ENCODE peak calls at places on chromosome 1, in eight cellular contexts. O, Z, G, M, H, N, D and Q are unnamed samples.
A peak's percentile ranks its signal among the peaks of the same experiment; 100 is the strongest.

GRCh38 chr1:81950845-81951244 is 150.1 kb downstream of the ADGRL2 start:
- DNase-seq in O (peak; percentile 21), Z (no peak), G (no peak), M (no peak), H (no peak), N (no peak), D (no peak), Q (no peak)

GRCh38 chr1:179911812-179912211 is 29.7 kb downstream of the TOR1AIP1 start:
- DNase-seq in O (no peak), Z (no peak), G (no peak), M (no peak), H (no peak), N (no peak), D (no peak), Q (no peak)

GRCh38 chr1:30449428-30450147 is 273.8 kb downstream of the MATN1 start:
- DNase-seq in O (no peak), Z (no peak), G (no peak), M (no peak), H (no peak), N (no peak), D (no peak), Q (no peak)

GRCh38 chr1:30919025-30919881 is 10.7 kb upstream of the SDC3 start:
- DNase-seq in O (peak; percentile 81), Z (no peak), G (no peak), M (no peak), H (no peak), N (no peak), D (no peak), Q (no peak)

GRCh38 chr1:230937370-230937769 is 41.3 kb downstream of the TTC13 start:
- DNase-seq in O (peak; percentile 45), Z (no peak), G (no peak), M (no peak), H (no peak), N (no peak), D (no peak), Q (no peak)

GRCh38 chr1:214012418-214012817 is 24.6 kb downstream of the PROX1 start:
- DNase-seq in O (no peak), Z (no peak), G (no peak), M (no peak), H (no peak), N (no peak), D (no peak), Q (no peak)

GRCh38 chr1:74463301-74463988 is 49.0 kb downstream of the LRRC53 start:
- DNase-seq in O (peak; percentile 65), Z (no peak), G (no peak), M (no peak), H (no peak), N (no peak), D (no peak), Q (no peak)

GRCh38 chr1:71087060-71087459 is 6.2 kb upstream of the ZRANB2 start:
- DNase-seq in O (no peak), Z (no peak), G (no peak), M (no peak), H (no peak), N (no peak), D (no peak), Q (no peak)

GRCh38 chr1:77220687-77221463 is 1.6 kb upstream of the PIGK start:
- DNase-seq in O (peak; percentile 85), Z (no peak), G (no peak), M (no peak), H (no peak), N (no peak), D (no peak), Q (no peak)

GRCh38 chr1:93399781-93400180 is 48.1 kb upstream of the FNBP1L start:
- DNase-seq in O (no peak), Z (no peak), G (no peak), M (no peak), H (no peak), N (no peak), D (no peak), Q (no peak)

GRCh38 chr1:202210370-202210769 is 16.8 kb downstream of the LGR6 start:
- DNase-seq in O (peak; percentile 8), Z (no peak), G (no peak), M (no peak), H (no peak), N (no peak), D (no peak), Q (no peak)

DNA sequence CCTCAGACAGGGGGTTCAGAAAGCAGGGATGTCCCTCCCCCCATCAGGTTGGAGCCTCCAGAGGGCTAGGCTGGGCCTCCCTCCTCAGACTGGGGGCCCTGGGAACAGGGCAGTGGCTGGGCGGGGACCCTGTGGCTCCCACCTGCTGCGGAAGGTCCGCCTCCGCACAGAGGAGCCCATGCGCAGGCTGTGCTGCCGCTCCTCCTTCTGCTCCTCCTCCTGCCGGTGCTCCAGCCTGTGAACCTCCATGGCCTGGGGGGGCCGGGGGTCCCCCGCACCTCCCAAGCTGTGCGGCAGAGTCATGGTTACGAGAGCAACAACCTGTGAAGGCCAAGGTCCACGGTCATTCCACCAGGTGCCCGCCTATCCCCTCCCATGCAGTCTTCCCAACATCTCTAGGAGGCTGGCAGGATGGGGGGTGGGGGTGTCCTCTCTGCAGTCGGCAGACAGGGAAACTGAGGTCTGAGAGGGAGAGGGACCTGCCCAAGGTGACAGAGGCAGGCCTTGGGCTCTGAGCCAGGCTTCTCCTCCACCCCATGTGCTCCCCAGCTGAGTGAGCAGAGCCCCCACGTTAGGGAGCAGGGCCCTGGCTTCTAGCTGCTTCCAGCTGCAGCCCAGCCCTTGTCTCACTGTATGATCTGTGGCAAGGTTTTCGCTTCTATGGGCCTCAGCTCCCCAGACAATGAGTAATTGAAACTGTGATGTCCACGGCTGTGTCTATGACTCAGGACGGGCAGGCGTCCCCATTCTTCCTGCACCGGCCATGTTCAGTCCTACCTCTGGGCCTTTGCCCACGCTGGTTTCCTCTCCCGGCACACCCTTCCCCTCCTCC is 3.4 kb downstream of the MYOM3 start:
- DNase-seq in O (peak; percentile 69), Z (peak; percentile 32), G (no peak), M (no peak), H (no peak), N (no peak), D (peak; percentile 63), Q (peak; percentile 48)
- H3K27ac ChIP-seq in O (no peak overlapping the region), Z (peak overlapping the region; percentile 66), G (no peak overlapping the region), M (no peak overlapping the region), H (peak overlapping the region; percentile 51), N (peak overlapping the region; percentile 84), D (peak overlapping the region; percentile 86), Q (no peak overlapping the region)

DNA sequence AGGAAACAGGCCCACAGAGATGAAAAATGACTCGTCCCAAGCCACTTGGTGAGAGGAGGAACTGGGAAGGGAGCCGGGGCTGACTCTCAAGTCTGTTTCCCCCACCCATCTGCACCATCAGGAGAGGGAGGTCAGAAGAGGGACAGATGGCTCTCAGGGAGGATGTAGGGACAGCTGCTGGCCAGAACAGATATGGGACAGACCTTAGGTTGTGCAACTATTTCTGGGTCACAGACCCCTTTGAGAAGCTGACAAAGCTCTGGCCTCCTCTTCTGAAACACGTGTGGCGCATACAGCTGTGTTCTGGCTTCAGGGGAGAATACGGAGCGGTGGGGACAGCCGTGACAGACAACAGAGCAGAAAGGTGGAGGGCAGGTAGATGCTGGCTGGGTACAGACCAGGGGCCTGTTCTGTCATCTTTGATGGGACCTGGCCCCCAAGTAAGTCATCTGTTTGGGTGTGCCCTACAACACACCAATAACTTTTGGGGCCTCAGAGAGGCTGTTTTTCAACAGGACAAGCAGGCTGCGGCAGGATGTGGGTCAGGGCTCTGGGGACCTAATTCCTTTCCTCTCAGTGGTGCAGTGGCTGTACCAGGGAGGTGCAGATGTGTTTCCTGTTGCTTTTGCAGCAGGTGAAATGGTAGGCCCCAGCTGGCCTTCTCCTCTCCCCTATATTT is 7.3 kb downstream of the SH3BGRL3 start:
- DNase-seq in O (peak; percentile 21), Z (no peak), G (no peak), M (no peak), H (no peak), N (peak; percentile 87), D (no peak), Q (no peak)
- TF ChIP-seq POLR2A in O (no peak), Z (no peak), G (no peak), M (no peak), H (peak; percentile 20), N (no peak), D (no peak), Q (no peak)

DNA sequence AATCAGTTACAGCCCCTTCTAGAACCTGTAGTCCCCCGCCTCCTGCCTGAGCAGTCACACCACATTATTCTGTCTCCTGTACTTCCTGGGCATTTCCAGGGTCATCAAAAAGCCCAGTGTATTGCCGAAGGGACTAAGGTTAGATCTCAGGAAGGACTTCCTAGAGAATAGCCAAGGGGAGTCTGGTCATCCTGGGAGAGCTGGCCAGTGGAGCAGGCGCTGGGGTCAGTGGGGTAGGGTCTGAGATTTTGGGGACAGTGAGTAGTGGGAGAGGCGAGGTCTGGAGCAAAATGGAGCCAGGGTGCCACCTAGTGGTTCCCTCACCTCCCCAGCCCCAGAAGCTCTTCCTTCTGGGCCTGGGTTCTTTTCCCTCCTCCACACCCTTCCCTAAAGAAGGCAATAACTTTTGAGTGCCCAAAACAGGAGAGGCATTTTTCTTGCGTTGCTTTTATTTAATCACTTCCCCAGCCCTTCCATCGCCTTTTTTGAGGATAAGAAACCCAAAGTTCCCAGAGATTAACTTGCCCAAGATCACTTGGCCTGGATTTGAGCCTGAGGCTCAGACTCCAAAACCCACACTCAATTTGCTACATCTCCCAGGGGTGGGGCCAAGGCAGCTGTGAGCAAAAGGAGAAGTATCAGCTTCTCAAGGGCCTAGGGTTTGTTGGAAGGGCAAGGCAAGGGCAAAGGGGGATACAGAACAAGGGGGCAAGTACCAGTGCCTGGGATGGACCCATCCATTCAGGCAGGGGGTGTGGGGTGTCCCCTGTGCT is 7.3 kb upstream of the PMVK start:
- DNase-seq in O (peak; percentile 12), Z (no peak), G (no peak), M (no peak), H (no peak), N (peak; percentile 48), D (peak; percentile 70), Q (no peak)
- H3K27ac ChIP-seq in O (no peak overlapping the region), Z (no peak overlapping the region), G (no peak overlapping the region), M (no peak overlapping the region), H (peak overlapping the region; percentile 98), N (peak overlapping the region; percentile 24), D (no peak overlapping the region), Q (peak overlapping the region; percentile 23)

GRCh38 chr1:226939439-226940028 is 560 bp upstream of the COQ8A start:
- DNase-seq in O (no peak), Z (no peak), G (no peak), M (peak; percentile 69), H (no peak), N (peak; percentile 76), D (peak; percentile 31), Q (peak; percentile 67)
- TF ChIP-seq POLR2A in O (peak; percentile 70), Z (peak; percentile 96), G (peak; percentile 90), M (peak; percentile 97), H (peak; percentile 96), N (peak; percentile 89), D (peak; percentile 97), Q (peak; percentile 97)

GRCh38 chr1:94714552-94714951 is 105.6 kb upstream of the SLC44A3 start:
- DNase-seq in O (no peak), Z (no peak), G (no peak), M (no peak), H (no peak), N (no peak), D (no peak), Q (no peak)
- H3K27ac ChIP-seq in O (peak overlapping the region; percentile 78), Z (no peak overlapping the region), G (no peak overlapping the region), M (no peak overlapping the region), H (peak overlapping the region; percentile 72), N (peak overlapping the region; percentile 61), D (peak overlapping the region; percentile 53), Q (peak overlapping the region; percentile 76)

DNA sequence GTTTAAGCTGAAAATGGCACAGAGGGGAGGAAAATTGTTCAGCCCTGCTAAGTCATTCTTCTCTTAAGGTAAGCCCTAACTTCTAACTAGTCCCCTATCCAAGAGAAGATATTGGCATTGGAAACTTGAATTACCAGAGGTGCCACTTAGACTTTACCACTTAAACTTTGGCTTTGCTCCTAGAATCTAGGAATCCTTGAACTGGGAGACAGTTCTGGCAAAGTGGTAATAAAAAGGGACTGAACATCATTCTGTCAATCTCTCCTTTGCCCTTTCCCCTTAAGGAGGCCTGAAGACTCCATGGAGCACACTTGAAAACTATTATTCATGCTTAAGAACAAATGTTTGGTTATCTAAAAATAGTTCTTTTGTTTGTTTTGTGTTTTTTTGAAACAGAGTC is 8.4 kb downstream of the ATP1A4 start:
- DNase-seq in O (no peak), Z (no peak), G (no peak), M (no peak), H (no peak), N (no peak), D (no peak), Q (no peak)
- TF ChIP-seq POLR2A in O (no peak), Z (no peak), G (no peak), M (no peak), H (no peak), N (no peak), D (no peak), Q (no peak)